ENCODE peak calls at places on chromosomes 16 and 17, in four cellular contexts. N is GM23338, B is GM12878, M is fibroblast of lung. U is an unnamed sample.

GRCh38 chr17:31413871-31414589 is 22.6 kb downstream of the RAB11FIP4 start:
- DNase-seq in M (peak), B (no peak), N (no peak), U (no peak)

GRCh38 chr16:7405166-7405565 is 72.5 kb downstream of the RBFOX1 start:
- DNase-seq in M (no peak), N (peak), B (no peak), U (no peak)

GRCh38 chr17:33097411-33097810 is 105.8 kb downstream of the SPACA3 start:
- DNase-seq in M (no peak), B (no peak), N (no peak), U (no peak)

GRCh38 chr16:8887952-8888560 is 5.9 kb downstream of the LITAFD start:
- DNase-seq in B (no peak), M (no peak), N (no peak), U (no peak)

GRCh38 chr17:34220776-34221390 is 34.2 kb upstream of the CCL2 start:
- DNase-seq in M (no peak), B (no peak), N (no peak), U (no peak)

GRCh38 chr17:18258356-18259038 is at the start of gene FLII:
- DNase-seq in M (peak), N (peak), B (no peak), U (peak)

GRCh38 chr17:14776791-14777190 is 475.9 kb downstream of the HS3ST3B1 start:
- DNase-seq in N (no peak), M (no peak), B (no peak), U (no peak)

GRCh38 chr16:66605177-66605999 is 884 bp downstream of the CMTM3 start:
- DNase-seq in N (peak), M (peak), B (no peak), U (peak)

GRCh38 chr17:38752119-38752929 is at the start of gene PSMB3:
- DNase-seq in M (peak), B (peak), N (peak), U (peak)

GRCh38 chr17:19370493-19370960 is 7.8 kb upstream of the MAPK7 start:
- DNase-seq in B (no peak), M (no peak), N (no peak), U (no peak)

GRCh38 chr16:5461574-5461973 is 364.0 kb upstream of the EEF2KMT start:
- DNase-seq in N (no peak), B (no peak), M (no peak), U (no peak)

GRCh38 chr17:57425903-57426574 is 169.7 kb downstream of the MSI2 start:
- DNase-seq in M (no peak), B (no peak), N (peak), U (no peak)

GRCh38 chr17:48542956-48543853 is 1.7 kb downstream of the HOXB2 start:
- DNase-seq in M (peak), B (no peak), N (peak), U (peak)

GRCh38 chr17:47694818-47695663 is 1.1 kb downstream of the TBKBP1 start:
- DNase-seq in M (peak), N (peak), B (no peak), U (no peak)

GRCh38 chr17:4536742-4537411 is 18.3 kb downstream of the MYBBP1A start:
- DNase-seq in M (peak), N (peak), B (no peak), U (no peak)

GRCh38 chr17:77571562-77571981 is 386.9 kb upstream of the TNRC6C start:
- DNase-seq in N (no peak), B (no peak), M (peak), U (no peak)

GRCh38 chr17:71458322-71458721 is 662.5 kb upstream of the SOX9 start:
- DNase-seq in B (no peak), N (no peak), M (no peak), U (no peak)

GRCh38 chr17:46159686-46160085 is 33.5 kb downstream of the KANSL1 start:
- DNase-seq in N (no peak), M (peak), B (no peak), U (no peak)

GRCh38 chr17:58755577-58756245 is at the start of gene PPM1E:
- DNase-seq in B (no peak), M (peak), N (peak), U (peak)

GRCh38 chr17:21843318-21843865 is 151.1 kb downstream of the KCNJ18 start:
- DNase-seq in M (no peak), B (no peak), N (no peak), U (no peak)

GRCh38 chr17:51407576-51407975 is 147.2 kb downstream of the UTP18 start:
- DNase-seq in B (no peak), M (no peak), N (no peak), U (no peak)

GRCh38 chr16:11689031-11689840 is 21.0 kb downstream of the SNN start:
- DNase-seq in B (peak), M (peak), N (no peak), U (no peak)

GRCh38 chr16:29029168-29029994 is 44.5 kb downstream of the LAT start:
- DNase-seq in M (peak), B (no peak), N (peak), U (peak)

GRCh38 chr16:65457084-65457483 is 335.2 kb upstream of the CDH11 start:
- DNase-seq in M (no peak), N (no peak), B (no peak), U (no peak)

GRCh38 chr16:89540557-89540956 is 19.9 kb upstream of the RPL13 start:
- DNase-seq in B (no peak), N (no peak), M (no peak), U (no peak)

GRCh38 chr16:11325404-11326083 is 19.7 kb upstream of the RMI2 start:
- DNase-seq in M (no peak), N (no peak), B (peak), U (no peak)

GRCh38 chr16:24845726-24846547 is at the start of gene SLC5A11:
- DNase-seq in M (no peak), B (no peak), N (no peak), U (no peak)

GRCh38 chr16:627458-628239 is 3.1 kb upstream of the WFIKKN1 start:
- DNase-seq in B (no peak), M (peak), N (no peak), U (no peak)

GRCh38 chr17:39596543-39597267 is 11.0 kb downstream of the NEUROD2 start:
- DNase-seq in M (no peak), N (no peak), B (no peak), U (peak)

GRCh38 chr16:9302102-9302501 is 210.7 kb downstream of the HAPSTR1 start:
- DNase-seq in N (no peak), M (no peak), B (no peak), U (no peak)

GRCh38 chr17:46042248-46042647 is 43.2 kb downstream of the STH start:
- DNase-seq in N (no peak), B (no peak), M (no peak), U (no peak)

GRCh38 chr17:69655902-69656301 is 241.4 kb downstream of the MAP2K6 start:
- DNase-seq in M (no peak), B (no peak), N (no peak), U (no peak)
- TF ChIP-seq EZH2 in M (no peak), B (no peak), N (no peak), U (no peak)

DNA sequence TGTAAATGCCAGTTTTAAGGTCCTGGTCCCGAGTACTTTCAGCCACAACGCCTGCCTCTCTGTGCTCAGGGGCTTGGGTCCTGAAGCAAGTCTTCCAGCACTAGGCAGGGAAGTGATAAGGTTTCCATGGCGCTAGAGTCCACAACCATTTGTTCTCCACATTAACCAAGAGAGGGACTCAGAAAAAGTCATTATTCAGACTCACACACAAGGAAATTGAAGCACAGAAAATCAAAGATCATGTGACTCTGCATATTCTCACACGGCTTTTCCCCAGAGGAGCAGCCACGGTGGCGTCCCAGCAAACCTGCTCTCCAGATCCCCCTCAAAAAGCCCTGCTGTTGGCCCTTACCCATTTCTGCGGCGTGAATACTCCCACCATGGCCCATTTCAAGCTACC is 9.7 kb downstream of the ENPP7 start:
- DNase-seq in B (no peak), M (no peak), N (no peak), U (no peak)
- TF ChIP-seq EZH2 in B (no peak), M (no peak), N (no peak), U (no peak)

DNA sequence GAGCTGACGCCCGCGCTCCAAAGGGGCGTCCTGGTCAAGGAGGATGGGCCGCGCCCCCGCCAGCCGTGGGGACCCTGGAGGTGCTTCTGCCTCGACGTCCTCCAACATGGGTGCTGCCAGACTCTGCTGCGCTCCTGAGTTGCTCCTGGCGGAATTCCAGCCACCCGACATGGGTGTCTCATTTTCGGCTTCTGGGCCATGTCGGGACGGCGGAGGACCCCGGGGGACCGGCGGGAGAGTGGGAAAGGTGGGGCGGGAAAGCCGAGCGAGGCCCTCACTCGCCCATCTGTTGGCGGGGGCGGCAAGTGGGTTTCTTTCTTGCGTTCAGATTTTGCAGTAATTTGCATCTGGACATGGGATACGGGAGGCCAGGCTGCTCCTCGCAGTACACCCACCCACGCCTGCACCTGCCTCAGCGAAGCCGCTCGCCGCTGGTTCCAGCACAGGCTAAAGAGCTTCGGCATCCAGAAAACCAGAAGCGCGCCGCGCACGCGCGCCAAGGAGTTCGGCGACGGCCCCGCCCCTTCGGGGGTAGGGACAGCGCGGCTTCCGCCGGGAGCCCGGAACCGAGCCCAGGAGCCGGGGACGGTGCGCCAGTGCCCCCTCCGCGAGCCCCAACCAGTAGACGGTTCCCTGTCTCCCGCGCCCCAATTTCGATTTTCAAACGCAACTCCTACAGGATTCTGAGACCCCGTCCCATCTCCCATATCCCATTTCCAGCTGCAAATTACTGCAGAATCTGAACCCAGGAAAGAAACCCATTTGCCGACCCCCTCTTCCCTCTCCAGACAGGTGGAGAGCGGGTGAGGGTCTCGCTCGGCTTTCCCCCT is at the start of gene ARMC7:
- DNase-seq in N (peak), B (no peak), M (peak), U (peak)
- TF ChIP-seq EZH2 in N (no peak), B (no peak), M (no peak), U (no peak)

GRCh38 chr17:64778367-64779290 is 116.5 kb upstream of the SMURF2 start:
- DNase-seq in M (no peak), N (peak), B (no peak), U (no peak)

GRCh38 chr17:64777413-64778101 is 115.5 kb upstream of the SMURF2 start:
- DNase-seq in M (no peak), B (no peak), N (peak), U (no peak)

GRCh38 chr17:64779344-64780095 is 117.4 kb upstream of the SMURF2 start:
- DNase-seq in N (peak), B (no peak), M (no peak), U (no peak)

GRCh38 chr17:64775701-64776570 is 113.8 kb upstream of the SMURF2 start:
- DNase-seq in M (no peak), B (no peak), N (no peak), U (no peak)

GRCh38 chr17:64778102-64778366 is 115.9 kb upstream of the SMURF2 start:
- DNase-seq in B (no peak), M (no peak), N (no peak), U (no peak)
- TF ChIP-seq EZH2 in B (no peak), M (no peak), N (peak), U (no peak)

GRCh38 chr16:57997176-57997527 is 3.3 kb downstream of the ZNF319 start:
- DNase-seq in M (no peak), B (no peak), N (no peak), U (no peak)
- TF ChIP-seq EZH2 in M (no peak), B (no peak), N (no peak), U (no peak)

DNA sequence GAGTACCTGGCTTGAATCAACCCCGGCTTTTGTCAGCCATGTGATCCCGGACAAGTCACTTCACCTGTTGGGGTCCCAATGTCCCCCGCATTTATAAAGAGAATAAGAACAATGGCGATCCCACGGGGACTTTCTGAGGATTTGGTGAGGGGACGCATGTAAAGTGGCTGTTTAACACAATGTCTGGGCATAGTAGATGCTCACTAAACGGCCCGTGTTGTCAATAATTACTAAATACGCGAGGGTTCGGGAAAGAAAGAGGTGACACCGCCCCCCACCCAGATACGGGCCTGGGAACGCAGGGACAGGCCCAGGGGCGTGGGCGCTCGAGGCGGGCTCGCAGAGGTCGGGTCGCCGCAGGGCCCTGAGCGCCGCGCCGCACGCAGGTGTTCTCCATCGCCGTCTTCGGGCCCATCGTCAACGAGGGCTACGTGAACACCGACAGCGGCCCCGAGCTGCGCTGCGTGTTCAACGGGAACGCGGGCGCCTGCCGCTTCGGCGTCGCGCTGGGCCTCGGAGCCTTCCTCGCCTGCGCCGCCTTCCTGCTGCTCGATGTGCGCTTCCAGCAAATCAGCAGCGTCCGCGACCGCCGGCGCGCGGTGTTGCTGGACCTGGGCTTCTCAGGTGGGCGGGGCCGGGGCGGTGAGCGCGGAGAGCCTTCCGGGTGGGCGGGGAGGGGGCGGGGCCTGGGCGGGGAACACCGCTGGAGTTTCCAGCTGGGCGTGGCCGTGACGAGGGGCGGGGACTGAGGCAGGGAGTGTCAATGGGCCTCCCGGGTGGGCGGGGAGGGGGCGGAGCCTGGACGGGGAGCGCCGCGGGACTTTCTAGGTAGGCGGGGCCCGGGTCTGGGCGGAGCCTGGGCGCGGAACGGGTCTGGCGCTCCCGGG is 2.1 kb downstream of the SYNGR3 start:
- DNase-seq in N (peak), B (peak), M (peak), U (peak)
- TF ChIP-seq EZH2 in N (peak), B (no peak), M (no peak), U (no peak)

GRCh38 chr17:61454932-61455753 is 2.9 kb downstream of the TBX4 start:
- DNase-seq in B (no peak), M (peak), N (peak), U (no peak)
- TF ChIP-seq EZH2 in B (no peak), M (no peak), N (peak), U (peak)

DNA sequence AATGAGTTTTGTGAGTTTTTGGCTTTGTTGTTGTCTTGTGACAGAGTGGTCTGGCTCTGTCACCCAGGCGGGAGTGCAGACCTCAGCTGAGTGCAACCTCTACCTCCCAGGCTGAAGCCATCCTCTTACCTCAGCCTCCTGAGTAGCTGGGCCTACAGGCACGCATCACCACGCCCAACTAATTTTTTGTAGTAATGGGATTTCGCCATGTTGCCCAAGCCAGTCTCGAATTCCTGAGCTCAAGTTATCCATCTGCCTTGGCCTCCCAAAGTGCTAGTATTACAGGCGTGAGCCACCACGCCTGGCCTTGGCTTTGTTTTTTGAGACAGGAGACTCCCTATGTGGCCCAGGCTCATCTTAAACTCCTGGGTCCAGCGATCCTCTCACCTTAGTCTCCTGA is 15.1 kb downstream of the CRK start:
- DNase-seq in N (no peak), B (no peak), M (no peak), U (no peak)
- TF ChIP-seq EZH2 in N (no peak), B (no peak), M (no peak), U (no peak)

GRCh38 chr17:73165616-73166404 is 1.0 kb downstream of the SSTR2 start:
- DNase-seq in N (peak), B (no peak), M (peak), U (no peak)
- TF ChIP-seq EZH2 in N (peak), B (no peak), M (peak), U (peak)

DNA sequence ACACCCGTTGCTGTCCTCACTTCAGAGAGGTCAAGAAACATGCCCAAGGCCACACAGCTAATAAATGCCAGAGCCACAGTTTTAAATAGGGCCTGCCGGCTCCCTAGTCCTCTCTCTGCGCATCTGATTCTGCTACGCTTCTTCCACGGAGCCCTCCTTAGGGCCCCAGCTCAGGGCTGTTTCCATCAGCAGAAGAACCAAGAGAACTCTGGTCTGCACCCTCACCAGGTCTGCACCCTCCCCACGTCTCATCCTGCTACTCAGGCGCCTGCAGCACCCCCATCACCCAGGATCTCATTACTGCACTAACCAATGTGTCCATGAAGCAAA is 79.5 kb upstream of the NKD1 start:
- DNase-seq in B (no peak), N (no peak), M (no peak), U (no peak)
- TF ChIP-seq EZH2 in B (no peak), N (no peak), M (no peak), U (no peak)

U was measured in H1.